ENCODE peak calls at places on chromosomes 2 and 18, in seven cellular contexts. One of them, this sample, is unnamed.

GRCh38 chr2:53969285-53970094 is 1.3 kb downstream of the PSME4 start:
- DNase-seq in sigmoid colon: no peak
- DNase-seq in right lobe of liver: no peak
- DNase-seq in ovary: no peak
- DNase-seq in uterus: no peak
- DNase-seq in upper lobe of left lung: peak; percentile 25
- DNase-seq in body of pancreas: no peak
- DNase-seq in this sample: no peak

GRCh38 chr2:223797073-223797472 is 40.3 kb downstream of the AP1S3 start:
- DNase-seq in ovary: no peak
- DNase-seq in upper lobe of left lung: no peak
- DNase-seq in right lobe of liver: no peak
- DNase-seq in body of pancreas: peak; percentile 17
- DNase-seq in sigmoid colon: no peak
- DNase-seq in uterus: no peak
- DNase-seq in this sample: no peak

GRCh38 chr2:190050001-190050400 is 12.5 kb downstream of the MSTN start:
- DNase-seq in body of pancreas: no peak
- DNase-seq in uterus: no peak
- DNase-seq in upper lobe of left lung: no peak
- DNase-seq in ovary: no peak
- DNase-seq in sigmoid colon: no peak
- DNase-seq in right lobe of liver: no peak
- DNase-seq in this sample: no peak

GRCh38 chr2:58042486-58042970 is 4.1 kb upstream of the VRK2 start:
- DNase-seq in uterus: no peak
- DNase-seq in ovary: no peak
- DNase-seq in right lobe of liver: no peak
- DNase-seq in body of pancreas: peak; percentile 17
- DNase-seq in upper lobe of left lung: no peak
- DNase-seq in sigmoid colon: no peak
- DNase-seq in this sample: no peak

GRCh38 chr2:235577404-235578330 is 83.8 kb downstream of the AGAP1 start:
- DNase-seq in ovary: peak; percentile 44
- DNase-seq in upper lobe of left lung: no peak
- DNase-seq in uterus: no peak
- DNase-seq in body of pancreas: peak; percentile 32
- DNase-seq in right lobe of liver: no peak
- DNase-seq in sigmoid colon: peak; percentile 80
- DNase-seq in this sample: no peak

GRCh38 chr2:68714866-68715265 is 19.7 kb upstream of the ARHGAP25 start:
- DNase-seq in uterus: no peak
- DNase-seq in ovary: no peak
- DNase-seq in sigmoid colon: peak; percentile 69
- DNase-seq in right lobe of liver: no peak
- DNase-seq in body of pancreas: no peak
- DNase-seq in upper lobe of left lung: peak; percentile 85
- DNase-seq in this sample: peak; percentile 87

GRCh38 chr2:226211439-226211838 is 588.2 kb downstream of the IRS1 start:
- DNase-seq in uterus: no peak
- DNase-seq in sigmoid colon: no peak
- DNase-seq in upper lobe of left lung: no peak
- DNase-seq in body of pancreas: no peak
- DNase-seq in right lobe of liver: no peak
- DNase-seq in ovary: no peak
- DNase-seq in this sample: no peak

GRCh38 chr2:166410828-166411472 is 35.2 kb upstream of the SCN9A start:
- DNase-seq in uterus: no peak
- DNase-seq in ovary: no peak
- DNase-seq in right lobe of liver: no peak
- DNase-seq in sigmoid colon: no peak
- DNase-seq in upper lobe of left lung: no peak
- DNase-seq in body of pancreas: no peak
- DNase-seq in this sample: no peak

GRCh38 chr2:35462226-35462983 is 893.2 kb upstream of the CRIM1 start:
- DNase-seq in upper lobe of left lung: no peak
- DNase-seq in body of pancreas: no peak
- DNase-seq in uterus: no peak
- DNase-seq in right lobe of liver: no peak
- DNase-seq in ovary: no peak
- DNase-seq in sigmoid colon: no peak
- DNase-seq in this sample: no peak

GRCh38 chr2:239774142-239774462 is 251.0 kb downstream of the NDUFA10 start:
- DNase-seq in ovary: no peak
- DNase-seq in right lobe of liver: no peak
- DNase-seq in upper lobe of left lung: peak; percentile 9
- DNase-seq in sigmoid colon: peak; percentile 34
- DNase-seq in body of pancreas: no peak
- DNase-seq in uterus: no peak
- DNase-seq in this sample: peak; percentile 21

GRCh38 chr2:72004976-72005375 is 142.7 kb downstream of the CYP26B1 start:
- DNase-seq in body of pancreas: no peak
- DNase-seq in upper lobe of left lung: no peak
- DNase-seq in sigmoid colon: no peak
- DNase-seq in right lobe of liver: no peak
- DNase-seq in uterus: no peak
- DNase-seq in ovary: no peak
- DNase-seq in this sample: no peak

GRCh38 chr2:80547344-80547743 is 242.8 kb upstream of the LRRTM1 start:
- DNase-seq in upper lobe of left lung: no peak
- DNase-seq in sigmoid colon: no peak
- DNase-seq in ovary: no peak
- DNase-seq in uterus: no peak
- DNase-seq in right lobe of liver: no peak
- DNase-seq in body of pancreas: no peak
- DNase-seq in this sample: no peak

GRCh38 chr2:72117718-72118117 is 29.9 kb downstream of the CYP26B1 start:
- DNase-seq in body of pancreas: no peak
- DNase-seq in upper lobe of left lung: no peak
- DNase-seq in uterus: no peak
- DNase-seq in sigmoid colon: no peak
- DNase-seq in ovary: no peak
- DNase-seq in right lobe of liver: no peak
- DNase-seq in this sample: no peak

GRCh38 chr2:237604960-237605359 is 14.4 kb upstream of the RAB17 start:
- DNase-seq in sigmoid colon: no peak
- DNase-seq in body of pancreas: peak; percentile 50
- DNase-seq in ovary: peak; percentile 12
- DNase-seq in right lobe of liver: no peak
- DNase-seq in uterus: no peak
- DNase-seq in upper lobe of left lung: no peak
- DNase-seq in this sample: no peak

GRCh38 chr2:7007846-7008741 is 90.9 kb downstream of the RNF144A start:
- DNase-seq in sigmoid colon: peak; percentile 93
- DNase-seq in body of pancreas: peak; percentile 88
- DNase-seq in ovary: peak; percentile 78
- DNase-seq in upper lobe of left lung: peak; percentile 85
- DNase-seq in uterus: peak; percentile 85
- DNase-seq in right lobe of liver: peak; percentile 75
- DNase-seq in this sample: no peak

GRCh38 chr2:8803658-8804379 is 33.6 kb downstream of the KIDINS220 start:
- DNase-seq in ovary: no peak
- DNase-seq in right lobe of liver: no peak
- DNase-seq in sigmoid colon: no peak
- DNase-seq in upper lobe of left lung: peak; percentile 83
- DNase-seq in body of pancreas: peak; percentile 82
- DNase-seq in uterus: no peak
- DNase-seq in this sample: no peak

GRCh38 chr18:35371412-35372195 is 5.5 kb downstream of the ZNF396 start:
- DNase-seq in sigmoid colon: no peak
- DNase-seq in right lobe of liver: no peak
- DNase-seq in uterus: no peak
- DNase-seq in ovary: no peak
- DNase-seq in upper lobe of left lung: no peak
- DNase-seq in body of pancreas: no peak
- DNase-seq in this sample: no peak

GRCh38 chr18:8809514-8809913 is 104.2 kb downstream of the MTCL1 start:
- DNase-seq in right lobe of liver: no peak
- DNase-seq in body of pancreas: no peak
- DNase-seq in upper lobe of left lung: no peak
- DNase-seq in sigmoid colon: no peak
- DNase-seq in uterus: no peak
- DNase-seq in ovary: no peak
- DNase-seq in this sample: no peak

GRCh38 chr2:68426885-68427579 is 40.1 kb downstream of the FBXO48 start:
- DNase-seq in body of pancreas: no peak
- DNase-seq in ovary: no peak
- DNase-seq in uterus: no peak
- DNase-seq in sigmoid colon: no peak
- DNase-seq in right lobe of liver: no peak
- DNase-seq in upper lobe of left lung: no peak
- DNase-seq in this sample: no peak

GRCh38 chr2:70534183-70534836 is 19.3 kb downstream of the TGFA start:
- DNase-seq in right lobe of liver: no peak
- DNase-seq in ovary: no peak
- DNase-seq in body of pancreas: no peak
- DNase-seq in uterus: no peak
- DNase-seq in sigmoid colon: no peak
- DNase-seq in upper lobe of left lung: no peak
- DNase-seq in this sample: no peak

GRCh38 chr2:86223098-86223681 is 23.9 kb downstream of the MRPL35 start:
- DNase-seq in upper lobe of left lung: no peak
- DNase-seq in sigmoid colon: peak; percentile 95
- DNase-seq in uterus: peak; percentile 89
- DNase-seq in ovary: peak; percentile 73
- DNase-seq in body of pancreas: peak; percentile 62
- DNase-seq in right lobe of liver: no peak
- DNase-seq in this sample: no peak

GRCh38 chr2:47323822-47324171 is 79.2 kb upstream of the MSH2 start:
- DNase-seq in upper lobe of left lung: no peak
- DNase-seq in right lobe of liver: no peak
- DNase-seq in ovary: no peak
- DNase-seq in sigmoid colon: no peak
- DNase-seq in uterus: no peak
- DNase-seq in body of pancreas: no peak
- DNase-seq in this sample: no peak
- H3K4me3 ChIP-seq in upper lobe of left lung: no peak overlapping the region
- H3K4me3 ChIP-seq in right lobe of liver: no peak overlapping the region
- H3K4me3 ChIP-seq in ovary: no peak overlapping the region
- H3K4me3 ChIP-seq in sigmoid colon: no peak overlapping the region
- H3K4me3 ChIP-seq in uterus: no peak overlapping the region
- H3K4me3 ChIP-seq in body of pancreas: no peak overlapping the region
- H3K4me3 ChIP-seq in this sample: no peak overlapping the region

GRCh38 chr2:134919360-134920210 is 963 bp downstream of the CCNT2 start:
- DNase-seq in ovary: no peak
- DNase-seq in body of pancreas: no peak
- DNase-seq in upper lobe of left lung: peak; percentile 44
- DNase-seq in right lobe of liver: no peak
- DNase-seq in sigmoid colon: peak; percentile 65
- DNase-seq in uterus: peak; percentile 20
- DNase-seq in this sample: peak; percentile 61
- H3K27me3 ChIP-seq in ovary: no peaks in the 10 kb centered on the region
- H3K27me3 ChIP-seq in body of pancreas: no peaks in the 10 kb centered on the region
- H3K27me3 ChIP-seq in upper lobe of left lung: no peaks in the 10 kb centered on the region
- H3K27me3 ChIP-seq in right lobe of liver: no peaks in the 10 kb centered on the region
- H3K27me3 ChIP-seq in sigmoid colon: no peaks in the 10 kb centered on the region
- H3K27me3 ChIP-seq in uterus: no peaks in the 10 kb centered on the region
- H3K27me3 ChIP-seq in this sample: no peaks in the 10 kb centered on the region

DNA sequence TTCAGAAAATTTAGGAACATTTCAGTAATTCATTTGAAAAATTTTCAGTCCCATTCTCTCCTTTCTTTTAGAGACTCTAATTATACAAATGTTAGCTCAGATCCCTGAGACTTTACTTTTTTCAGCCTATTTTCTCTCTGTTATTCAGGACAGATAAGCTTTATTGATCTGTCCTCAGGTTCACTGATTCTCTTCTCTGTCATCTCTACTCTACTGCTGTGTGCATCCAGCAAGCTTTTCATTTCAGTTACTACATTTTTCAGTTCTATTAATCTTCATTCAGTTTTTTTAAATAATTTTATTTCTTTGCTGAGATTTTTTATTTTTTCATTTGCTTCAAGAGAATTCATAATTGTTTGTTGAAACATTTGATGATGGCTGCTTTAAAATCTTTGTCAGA is 22.1 kb upstream of the PIK3C3 start:
- DNase-seq in uterus: no peak
- DNase-seq in right lobe of liver: no peak
- DNase-seq in ovary: no peak
- DNase-seq in upper lobe of left lung: no peak
- DNase-seq in sigmoid colon: no peak
- DNase-seq in body of pancreas: no peak
- DNase-seq in this sample: no peak
- TF ChIP-seq POLR2A in uterus: no peak
- TF ChIP-seq POLR2A in right lobe of liver: no peak
- TF ChIP-seq POLR2A in ovary: no peak
- TF ChIP-seq POLR2A in upper lobe of left lung: no peak
- TF ChIP-seq POLR2A in sigmoid colon: no peak
- TF ChIP-seq POLR2A in body of pancreas: no peak
- TF ChIP-seq POLR2A in this sample: no peak

GRCh38 chr2:165070089-165070488 is 114.8 kb upstream of the SLC38A11 start:
- DNase-seq in sigmoid colon: no peak
- DNase-seq in upper lobe of left lung: no peak
- DNase-seq in ovary: no peak
- DNase-seq in uterus: no peak
- DNase-seq in right lobe of liver: no peak
- DNase-seq in body of pancreas: no peak
- DNase-seq in this sample: no peak
- H3K4me3 ChIP-seq in sigmoid colon: no peak overlapping the region
- H3K4me3 ChIP-seq in upper lobe of left lung: no peak overlapping the region
- H3K4me3 ChIP-seq in ovary: no peak overlapping the region
- H3K4me3 ChIP-seq in uterus: no peak overlapping the region
- H3K4me3 ChIP-seq in right lobe of liver: no peak overlapping the region
- H3K4me3 ChIP-seq in body of pancreas: no peak overlapping the region
- H3K4me3 ChIP-seq in this sample: no peak overlapping the region

GRCh38 chr2:172098650-172099471 is 3.8 kb downstream of the DLX2 start:
- DNase-seq in upper lobe of left lung: no peak
- DNase-seq in uterus: no peak
- DNase-seq in body of pancreas: peak; percentile 42
- DNase-seq in right lobe of liver: no peak
- DNase-seq in ovary: no peak
- DNase-seq in sigmoid colon: peak; percentile 63
- DNase-seq in this sample: no peak

GRCh38 chr2:172095905-172096660 is 6.6 kb downstream of the DLX2 start:
- DNase-seq in sigmoid colon: no peak
- DNase-seq in right lobe of liver: no peak
- DNase-seq in upper lobe of left lung: no peak
- DNase-seq in body of pancreas: no peak
- DNase-seq in uterus: no peak
- DNase-seq in ovary: no peak
- DNase-seq in this sample: no peak

GRCh38 chr2:172096661-172097547 is 5.8 kb downstream of the DLX2 start:
- DNase-seq in ovary: no peak
- DNase-seq in sigmoid colon: peak; percentile 62
- DNase-seq in upper lobe of left lung: no peak
- DNase-seq in body of pancreas: no peak
- DNase-seq in uterus: no peak
- DNase-seq in right lobe of liver: no peak
- DNase-seq in this sample: no peak

GRCh38 chr2:172098287-172098649 is 4.4 kb downstream of the DLX2 start:
- DNase-seq in right lobe of liver: no peak
- DNase-seq in uterus: no peak
- DNase-seq in upper lobe of left lung: no peak
- DNase-seq in sigmoid colon: no peak
- DNase-seq in body of pancreas: no peak
- DNase-seq in ovary: no peak
- DNase-seq in this sample: no peak

GRCh38 chr2:172097557-172098131 is 5.1 kb downstream of the DLX2 start:
- DNase-seq in sigmoid colon: no peak
- DNase-seq in right lobe of liver: no peak
- DNase-seq in uterus: no peak
- DNase-seq in ovary: no peak
- DNase-seq in body of pancreas: no peak
- DNase-seq in upper lobe of left lung: no peak
- DNase-seq in this sample: no peak
- H3K27me3 ChIP-seq in sigmoid colon: peaks cover 97% of the 10 kb centered on the region
- H3K27me3 ChIP-seq in right lobe of liver: peaks cover 91% of the 10 kb centered on the region
- H3K27me3 ChIP-seq in uterus: peaks cover 94% of the 10 kb centered on the region
- H3K27me3 ChIP-seq in ovary: peaks cover 20% of the 10 kb centered on the region
- H3K27me3 ChIP-seq in body of pancreas: peaks cover 98% of the 10 kb centered on the region
- H3K27me3 ChIP-seq in upper lobe of left lung: peaks cover 100% of the 10 kb centered on the region
- H3K27me3 ChIP-seq in this sample: peaks cover 92% of the 10 kb centered on the region

This sample was measured in Peyer's patch.